ENCODE peak calls at places on chromosomes 13 and 19, in six cellular contexts. One of them, this sample, is unnamed.

GRCh38 chr13:21849323-21849722 is 178.4 kb downstream of the FGF9 start:
- DNase-seq in stimulated activated CD4-positive, alpha-beta T cell treated with anti-CD3 and anti-CD28 coated beads, Interleukin-15, amount 100 ng/mL, for 48 hours: no peak
- DNase-seq in HT-29: peak; percentile 83
- DNase-seq in LoVo: peak; percentile 54
- DNase-seq in NCI-H1092 treated with DMSO at 0.1 percent for 48 hours: peak; percentile 51
- DNase-seq in glutamatergic neuron: no peak
- DNase-seq in this sample: no peak

GRCh38 chr19:843180-843835 is 2.5 kb downstream of the PRTN3 start:
- DNase-seq in HT-29: peak; percentile 21
- DNase-seq in LoVo: no peak
- DNase-seq in stimulated activated CD4-positive, alpha-beta T cell treated with anti-CD3 and anti-CD28 coated beads, Interleukin-15, amount 100 ng/mL, for 48 hours: no peak
- DNase-seq in glutamatergic neuron: peak; percentile 62
- DNase-seq in NCI-H1092 treated with DMSO at 0.1 percent for 48 hours: no peak
- DNase-seq in this sample: no peak

GRCh38 chr19:1093330-1093729 is 1.8 kb downstream of the POLR2E start:
- DNase-seq in glutamatergic neuron: no peak
- DNase-seq in LoVo: no peak
- DNase-seq in stimulated activated CD4-positive, alpha-beta T cell treated with anti-CD3 and anti-CD28 coated beads, Interleukin-15, amount 100 ng/mL, for 48 hours: no peak
- DNase-seq in HT-29: no peak
- DNase-seq in NCI-H1092 treated with DMSO at 0.1 percent for 48 hours: no peak
- DNase-seq in this sample: no peak

GRCh38 chr19:50204811-50205675 is 1.6 kb downstream of the MYH14 start:
- DNase-seq in HT-29: peak; percentile 99
- DNase-seq in stimulated activated CD4-positive, alpha-beta T cell treated with anti-CD3 and anti-CD28 coated beads, Interleukin-15, amount 100 ng/mL, for 48 hours: no peak
- DNase-seq in LoVo: peak; percentile 90
- DNase-seq in glutamatergic neuron: peak; percentile 50
- DNase-seq in NCI-H1092 treated with DMSO at 0.1 percent for 48 hours: no peak
- DNase-seq in this sample: no peak

GRCh38 chr19:15475611-15476010 is 3.7 kb downstream of the PGLYRP2 start:
- DNase-seq in HT-29: no peak
- DNase-seq in LoVo: no peak
- DNase-seq in NCI-H1092 treated with DMSO at 0.1 percent for 48 hours: no peak
- DNase-seq in stimulated activated CD4-positive, alpha-beta T cell treated with anti-CD3 and anti-CD28 coated beads, Interleukin-15, amount 100 ng/mL, for 48 hours: no peak
- DNase-seq in glutamatergic neuron: no peak
- DNase-seq in this sample: no peak

GRCh38 chr19:11639245-11639601 is 41.9 kb downstream of the ZNF627 start:
- DNase-seq in stimulated activated CD4-positive, alpha-beta T cell treated with anti-CD3 and anti-CD28 coated beads, Interleukin-15, amount 100 ng/mL, for 48 hours: no peak
- DNase-seq in HT-29: no peak
- DNase-seq in LoVo: no peak
- DNase-seq in glutamatergic neuron: no peak
- DNase-seq in NCI-H1092 treated with DMSO at 0.1 percent for 48 hours: no peak
- DNase-seq in this sample: no peak

GRCh38 chr13:77506874-77507273 is 28.6 kb upstream of the SCEL start:
- DNase-seq in LoVo: no peak
- DNase-seq in stimulated activated CD4-positive, alpha-beta T cell treated with anti-CD3 and anti-CD28 coated beads, Interleukin-15, amount 100 ng/mL, for 48 hours: no peak
- DNase-seq in NCI-H1092 treated with DMSO at 0.1 percent for 48 hours: no peak
- DNase-seq in glutamatergic neuron: no peak
- DNase-seq in HT-29: peak; percentile 64
- DNase-seq in this sample: no peak

GRCh38 chr19:36097036-36097435 is 13.9 kb upstream of the OVOL3 start:
- DNase-seq in LoVo: no peak
- DNase-seq in NCI-H1092 treated with DMSO at 0.1 percent for 48 hours: no peak
- DNase-seq in stimulated activated CD4-positive, alpha-beta T cell treated with anti-CD3 and anti-CD28 coated beads, Interleukin-15, amount 100 ng/mL, for 48 hours: no peak
- DNase-seq in HT-29: no peak
- DNase-seq in glutamatergic neuron: no peak
- DNase-seq in this sample: peak; percentile 74

GRCh38 chr19:15015946-15016542 is 33.2 kb upstream of the CASP14 start:
- DNase-seq in glutamatergic neuron: no peak
- DNase-seq in HT-29: peak; percentile 8
- DNase-seq in NCI-H1092 treated with DMSO at 0.1 percent for 48 hours: no peak
- DNase-seq in stimulated activated CD4-positive, alpha-beta T cell treated with anti-CD3 and anti-CD28 coated beads, Interleukin-15, amount 100 ng/mL, for 48 hours: no peak
- DNase-seq in LoVo: peak; percentile 41
- DNase-seq in this sample: no peak

GRCh38 chr19:58578430-58578925 is 5.3 kb upstream of the MZF1 start:
- DNase-seq in glutamatergic neuron: no peak
- DNase-seq in NCI-H1092 treated with DMSO at 0.1 percent for 48 hours: no peak
- DNase-seq in LoVo: no peak
- DNase-seq in stimulated activated CD4-positive, alpha-beta T cell treated with anti-CD3 and anti-CD28 coated beads, Interleukin-15, amount 100 ng/mL, for 48 hours: peak; percentile 36
- DNase-seq in HT-29: peak; percentile 0
- DNase-seq in this sample: no peak

GRCh38 chr19:3176715-3177501 is 1.7 kb upstream of the S1PR4 start:
- DNase-seq in glutamatergic neuron: no peak
- DNase-seq in NCI-H1092 treated with DMSO at 0.1 percent for 48 hours: no peak
- DNase-seq in stimulated activated CD4-positive, alpha-beta T cell treated with anti-CD3 and anti-CD28 coated beads, Interleukin-15, amount 100 ng/mL, for 48 hours: peak; percentile 68
- DNase-seq in LoVo: peak; percentile 84
- DNase-seq in HT-29: peak; percentile 11
- DNase-seq in this sample: no peak

GRCh38 chr13:67023088-67023893 is 206.8 kb downstream of the PCDH9 start:
- DNase-seq in stimulated activated CD4-positive, alpha-beta T cell treated with anti-CD3 and anti-CD28 coated beads, Interleukin-15, amount 100 ng/mL, for 48 hours: no peak
- DNase-seq in HT-29: peak; percentile 38
- DNase-seq in glutamatergic neuron: no peak
- DNase-seq in NCI-H1092 treated with DMSO at 0.1 percent for 48 hours: peak; percentile 76
- DNase-seq in LoVo: no peak
- DNase-seq in this sample: no peak

GRCh38 chr19:5103061-5103701 is 134.3 kb downstream of the KDM4B start:
- DNase-seq in glutamatergic neuron: no peak
- DNase-seq in NCI-H1092 treated with DMSO at 0.1 percent for 48 hours: peak; percentile 86
- DNase-seq in stimulated activated CD4-positive, alpha-beta T cell treated with anti-CD3 and anti-CD28 coated beads, Interleukin-15, amount 100 ng/mL, for 48 hours: no peak
- DNase-seq in HT-29: no peak
- DNase-seq in LoVo: no peak
- DNase-seq in this sample: no peak

GRCh38 chr13:46660408-46660807 is 107.4 kb downstream of the LRCH1 start:
- DNase-seq in NCI-H1092 treated with DMSO at 0.1 percent for 48 hours: no peak
- DNase-seq in glutamatergic neuron: no peak
- DNase-seq in HT-29: peak; percentile 51
- DNase-seq in LoVo: no peak
- DNase-seq in stimulated activated CD4-positive, alpha-beta T cell treated with anti-CD3 and anti-CD28 coated beads, Interleukin-15, amount 100 ng/mL, for 48 hours: no peak
- DNase-seq in this sample: no peak

GRCh38 chr13:26007774-26008173 is 44.0 kb downstream of the SHISA2 start:
- DNase-seq in LoVo: no peak
- DNase-seq in stimulated activated CD4-positive, alpha-beta T cell treated with anti-CD3 and anti-CD28 coated beads, Interleukin-15, amount 100 ng/mL, for 48 hours: no peak
- DNase-seq in NCI-H1092 treated with DMSO at 0.1 percent for 48 hours: no peak
- DNase-seq in glutamatergic neuron: no peak
- DNase-seq in HT-29: no peak
- DNase-seq in this sample: no peak

GRCh38 chr19:54316746-54317107 is 3.8 kb upstream of the LILRA5 start:
- DNase-seq in HT-29: peak; percentile 19
- DNase-seq in glutamatergic neuron: no peak
- DNase-seq in stimulated activated CD4-positive, alpha-beta T cell treated with anti-CD3 and anti-CD28 coated beads, Interleukin-15, amount 100 ng/mL, for 48 hours: no peak
- DNase-seq in NCI-H1092 treated with DMSO at 0.1 percent for 48 hours: no peak
- DNase-seq in LoVo: no peak
- DNase-seq in this sample: no peak

GRCh38 chr19:768424-768823 is 17.5 kb downstream of the MISP start:
- DNase-seq in glutamatergic neuron: no peak
- DNase-seq in LoVo: no peak
- DNase-seq in NCI-H1092 treated with DMSO at 0.1 percent for 48 hours: no peak
- DNase-seq in stimulated activated CD4-positive, alpha-beta T cell treated with anti-CD3 and anti-CD28 coated beads, Interleukin-15, amount 100 ng/mL, for 48 hours: no peak
- DNase-seq in HT-29: no peak
- DNase-seq in this sample: no peak

GRCh38 chr13:96200810-96201209 is 110.9 kb downstream of the HS6ST3 start:
- DNase-seq in stimulated activated CD4-positive, alpha-beta T cell treated with anti-CD3 and anti-CD28 coated beads, Interleukin-15, amount 100 ng/mL, for 48 hours: no peak
- DNase-seq in NCI-H1092 treated with DMSO at 0.1 percent for 48 hours: no peak
- DNase-seq in LoVo: no peak
- DNase-seq in HT-29: no peak
- DNase-seq in glutamatergic neuron: no peak
- DNase-seq in this sample: no peak

GRCh38 chr19:4504297-4504701 is 14.0 kb downstream of the PLIN4 start:
- DNase-seq in NCI-H1092 treated with DMSO at 0.1 percent for 48 hours: no peak
- DNase-seq in stimulated activated CD4-positive, alpha-beta T cell treated with anti-CD3 and anti-CD28 coated beads, Interleukin-15, amount 100 ng/mL, for 48 hours: no peak
- DNase-seq in glutamatergic neuron: no peak
- DNase-seq in LoVo: no peak
- DNase-seq in HT-29: no peak
- DNase-seq in this sample: no peak

GRCh38 chr19:2819540-2820111 is at the start of gene ZNF554:
- DNase-seq in stimulated activated CD4-positive, alpha-beta T cell treated with anti-CD3 and anti-CD28 coated beads, Interleukin-15, amount 100 ng/mL, for 48 hours: peak; percentile 98
- DNase-seq in LoVo: peak; percentile 97
- DNase-seq in glutamatergic neuron: peak; percentile 99
- DNase-seq in NCI-H1092 treated with DMSO at 0.1 percent for 48 hours: peak; percentile 96
- DNase-seq in HT-29: peak; percentile 93
- DNase-seq in this sample: peak; percentile 85

GRCh38 chr19:6811906-6812305 is 39.4 kb downstream of the VAV1 start:
- DNase-seq in NCI-H1092 treated with DMSO at 0.1 percent for 48 hours: no peak
- DNase-seq in stimulated activated CD4-positive, alpha-beta T cell treated with anti-CD3 and anti-CD28 coated beads, Interleukin-15, amount 100 ng/mL, for 48 hours: no peak
- DNase-seq in HT-29: peak; percentile 24
- DNase-seq in glutamatergic neuron: no peak
- DNase-seq in LoVo: peak; percentile 26
- DNase-seq in this sample: no peak

GRCh38 chr13:25733061-25733491 is 318.7 kb downstream of the SHISA2 start:
- DNase-seq in stimulated activated CD4-positive, alpha-beta T cell treated with anti-CD3 and anti-CD28 coated beads, Interleukin-15, amount 100 ng/mL, for 48 hours: no peak
- DNase-seq in LoVo: peak; percentile 2
- DNase-seq in HT-29: no peak
- DNase-seq in glutamatergic neuron: no peak
- DNase-seq in NCI-H1092 treated with DMSO at 0.1 percent for 48 hours: no peak
- DNase-seq in this sample: no peak

GRCh38 chr19:39631178-39631577 is 24.5 kb upstream of the LGALS16 start:
- DNase-seq in HT-29: no peak
- DNase-seq in NCI-H1092 treated with DMSO at 0.1 percent for 48 hours: no peak
- DNase-seq in LoVo: no peak
- DNase-seq in stimulated activated CD4-positive, alpha-beta T cell treated with anti-CD3 and anti-CD28 coated beads, Interleukin-15, amount 100 ng/mL, for 48 hours: no peak
- DNase-seq in glutamatergic neuron: no peak
- DNase-seq in this sample: no peak

GRCh38 chr13:41546372-41547252 is 89.3 kb downstream of the RGCC start:
- DNase-seq in glutamatergic neuron: no peak
- DNase-seq in LoVo: peak; percentile 11
- DNase-seq in HT-29: no peak
- DNase-seq in NCI-H1092 treated with DMSO at 0.1 percent for 48 hours: no peak
- DNase-seq in stimulated activated CD4-positive, alpha-beta T cell treated with anti-CD3 and anti-CD28 coated beads, Interleukin-15, amount 100 ng/mL, for 48 hours: no peak
- DNase-seq in this sample: no peak

GRCh38 chr19:40257096-40257517 is 28.0 kb downstream of the AKT2 start:
- DNase-seq in NCI-H1092 treated with DMSO at 0.1 percent for 48 hours: no peak
- DNase-seq in LoVo: no peak
- DNase-seq in HT-29: no peak
- DNase-seq in stimulated activated CD4-positive, alpha-beta T cell treated with anti-CD3 and anti-CD28 coated beads, Interleukin-15, amount 100 ng/mL, for 48 hours: no peak
- DNase-seq in glutamatergic neuron: no peak
- DNase-seq in this sample: no peak

GRCh38 chr13:91544723-91545122 is 146.3 kb downstream of the GPC5 start:
- DNase-seq in glutamatergic neuron: peak; percentile 39
- DNase-seq in HT-29: no peak
- DNase-seq in stimulated activated CD4-positive, alpha-beta T cell treated with anti-CD3 and anti-CD28 coated beads, Interleukin-15, amount 100 ng/mL, for 48 hours: no peak
- DNase-seq in NCI-H1092 treated with DMSO at 0.1 percent for 48 hours: no peak
- DNase-seq in LoVo: no peak
- DNase-seq in this sample: peak; percentile 3

GRCh38 chr13:58992478-58993042 is 1171.2 kb downstream of the DIAPH3 start:
- DNase-seq in HT-29: no peak
- DNase-seq in NCI-H1092 treated with DMSO at 0.1 percent for 48 hours: no peak
- DNase-seq in glutamatergic neuron: no peak
- DNase-seq in LoVo: no peak
- DNase-seq in stimulated activated CD4-positive, alpha-beta T cell treated with anti-CD3 and anti-CD28 coated beads, Interleukin-15, amount 100 ng/mL, for 48 hours: no peak
- DNase-seq in this sample: no peak

GRCh38 chr13:45775401-45775963 is 73.4 kb downstream of the CBY2 start:
- DNase-seq in NCI-H1092 treated with DMSO at 0.1 percent for 48 hours: no peak
- DNase-seq in glutamatergic neuron: no peak
- DNase-seq in HT-29: no peak
- DNase-seq in stimulated activated CD4-positive, alpha-beta T cell treated with anti-CD3 and anti-CD28 coated beads, Interleukin-15, amount 100 ng/mL, for 48 hours: no peak
- DNase-seq in LoVo: no peak
- DNase-seq in this sample: no peak